ENCODE peak calls at places on chromosomes 7 and 10, in four cellular contexts. One of them, this sample, is unnamed.

GRCh38 chr7:151351027-151351426 is 9.4 kb downstream of the NUB1 start:
- DNase-seq in OCI-LY7: peak; percentile 69
- DNase-seq in heart right ventricle: no peak
- DNase-seq in psoas muscle: no peak
- DNase-seq in this sample: no peak

GRCh38 chr7:5421626-5422323 is 1.9 kb downstream of the TNRC18 start:
- DNase-seq in OCI-LY7: no peak
- DNase-seq in heart right ventricle: peak; percentile 69
- DNase-seq in psoas muscle: peak; percentile 67
- DNase-seq in this sample: peak; percentile 78

GRCh38 chr7:114819629-114820362 is 102.1 kb upstream of the MDFIC start:
- DNase-seq in OCI-LY7: no peak
- DNase-seq in heart right ventricle: no peak
- DNase-seq in psoas muscle: no peak
- DNase-seq in this sample: no peak

GRCh38 chr10:77845455-77845850 is 81.1 kb downstream of the DLG5 start:
- DNase-seq in OCI-LY7: no peak
- DNase-seq in heart right ventricle: no peak
- DNase-seq in psoas muscle: no peak
- DNase-seq in this sample: no peak

GRCh38 chr7:113320419-113320818 is 202.1 kb upstream of the SMIM30 start:
- DNase-seq in OCI-LY7: peak; percentile 7
- DNase-seq in heart right ventricle: no peak
- DNase-seq in psoas muscle: no peak
- DNase-seq in this sample: no peak

GRCh38 chr7:6615853-6616555 is 594 bp downstream of the ZNF853 start:
- DNase-seq in OCI-LY7: no peak
- DNase-seq in heart right ventricle: no peak
- DNase-seq in psoas muscle: peak; percentile 64
- DNase-seq in this sample: no peak

GRCh38 chr7:36161996-36162395 is 8.9 kb downstream of the EEPD1 start:
- DNase-seq in OCI-LY7: no peak
- DNase-seq in heart right ventricle: no peak
- DNase-seq in psoas muscle: no peak
- DNase-seq in this sample: no peak

GRCh38 chr7:2099036-2099957 is 133.4 kb downstream of the MAD1L1 start:
- DNase-seq in OCI-LY7: peak; percentile 58
- DNase-seq in heart right ventricle: no peak
- DNase-seq in psoas muscle: no peak
- DNase-seq in this sample: peak; percentile 44

GRCh38 chr7:44213206-44213871 is 12.6 kb downstream of the YKT6 start:
- DNase-seq in OCI-LY7: no peak
- DNase-seq in heart right ventricle: no peak
- DNase-seq in psoas muscle: peak; percentile 41
- DNase-seq in this sample: no peak

GRCh38 chr7:9835204-9835603 is 1138.5 kb upstream of the PHF14 start:
- DNase-seq in OCI-LY7: no peak
- DNase-seq in heart right ventricle: no peak
- DNase-seq in psoas muscle: no peak
- DNase-seq in this sample: no peak

GRCh38 chr7:11294965-11295364 is 321.3 kb downstream of the PHF14 start:
- DNase-seq in OCI-LY7: no peak
- DNase-seq in heart right ventricle: no peak
- DNase-seq in psoas muscle: no peak
- DNase-seq in this sample: no peak

GRCh38 chr10:72058989-72059842 is 29.1 kb downstream of the SPOCK2 start:
- DNase-seq in OCI-LY7: no peak
- DNase-seq in heart right ventricle: no peak
- DNase-seq in psoas muscle: peak; percentile 45
- DNase-seq in this sample: no peak

GRCh38 chr10:113052076-113052830 is 102.2 kb downstream of the TCF7L2 start:
- DNase-seq in OCI-LY7: no peak
- DNase-seq in heart right ventricle: no peak
- DNase-seq in psoas muscle: no peak
- DNase-seq in this sample: no peak
- H3K4me1 ChIP-seq in OCI-LY7: no peaks in the 10 kb centered on the region
- H3K4me1 ChIP-seq in heart right ventricle: peaks cover 7% of the 10 kb centered on the region
- H3K4me1 ChIP-seq in psoas muscle: peaks cover 14% of the 10 kb centered on the region
- H3K4me1 ChIP-seq in this sample: peaks cover 19% of the 10 kb centered on the region

GRCh38 chr10:19493917-19494316 is 322.3 kb upstream of the PLXDC2 start:
- DNase-seq in OCI-LY7: no peak
- DNase-seq in heart right ventricle: no peak
- DNase-seq in psoas muscle: no peak
- DNase-seq in this sample: no peak

GRCh38 chr10:19488592-19489280 is 327.5 kb upstream of the PLXDC2 start:
- DNase-seq in OCI-LY7: no peak
- DNase-seq in heart right ventricle: peak; percentile 4
- DNase-seq in psoas muscle: peak; percentile 70
- DNase-seq in this sample: peak; percentile 72
- TF ChIP-seq CTCF in OCI-LY7: no peak
- TF ChIP-seq CTCF in heart right ventricle: no peak
- TF ChIP-seq CTCF in psoas muscle: no peak
- TF ChIP-seq CTCF in this sample: peak; percentile 15

GRCh38 chr10:44976352-44977198 is 2.0 kb downstream of the DEPP1 start:
- DNase-seq in OCI-LY7: no peak
- DNase-seq in heart right ventricle: no peak
- DNase-seq in psoas muscle: peak; percentile 49
- DNase-seq in this sample: no peak

GRCh38 chr10:44975487-44976331 is 2.9 kb downstream of the DEPP1 start:
- DNase-seq in OCI-LY7: no peak
- DNase-seq in heart right ventricle: no peak
- DNase-seq in psoas muscle: peak; percentile 66
- DNase-seq in this sample: peak; percentile 56

GRCh38 chr10:44978213-44978569 is 418 bp downstream of the DEPP1 start:
- DNase-seq in OCI-LY7: no peak
- DNase-seq in heart right ventricle: no peak
- DNase-seq in psoas muscle: no peak
- DNase-seq in this sample: no peak

GRCh38 chr10:44978570-44979280 is at the start of gene DEPP1:
- DNase-seq in OCI-LY7: no peak
- DNase-seq in heart right ventricle: peak; percentile 94
- DNase-seq in psoas muscle: peak; percentile 96
- DNase-seq in this sample: peak; percentile 97

GRCh38 chr10:44977287-44978212 is 1.1 kb downstream of the DEPP1 start:
- DNase-seq in OCI-LY7: no peak
- DNase-seq in heart right ventricle: no peak
- DNase-seq in psoas muscle: peak; percentile 76
- DNase-seq in this sample: peak; percentile 46
- H3K4me3 ChIP-seq in OCI-LY7: no peak overlapping the region
- H3K4me3 ChIP-seq in heart right ventricle: peak overlapping the region; percentile 74
- H3K4me3 ChIP-seq in psoas muscle: peak overlapping the region; percentile 90
- H3K4me3 ChIP-seq in this sample: peak overlapping the region; percentile 77

GRCh38 chr7:73738612-73739386 is at the start of gene ABHD11:
- DNase-seq in OCI-LY7: peak; percentile 93
- DNase-seq in heart right ventricle: peak; percentile 97
- DNase-seq in psoas muscle: peak; percentile 99
- DNase-seq in this sample: peak; percentile 99
- H3K4me1 ChIP-seq in OCI-LY7: peaks cover 49% of the 10 kb centered on the region
- H3K4me1 ChIP-seq in heart right ventricle: peaks cover 16% of the 10 kb centered on the region
- H3K4me1 ChIP-seq in psoas muscle: no peaks in the 10 kb centered on the region
- H3K4me1 ChIP-seq in this sample: peaks cover 10% of the 10 kb centered on the region

GRCh38 chr10:74826142-74827044 is at the start of gene KAT6B:
- DNase-seq in OCI-LY7: peak; percentile 100
- DNase-seq in heart right ventricle: peak; percentile 100
- DNase-seq in psoas muscle: peak; percentile 100
- DNase-seq in this sample: peak; percentile 100
- TF ChIP-seq CTCF in OCI-LY7: peak; percentile 53
- TF ChIP-seq CTCF in heart right ventricle: peak; percentile 10
- TF ChIP-seq CTCF in psoas muscle: peak; percentile 17
- TF ChIP-seq CTCF in this sample: peak; percentile 7

GRCh38 chr10:101716891-101717659 is 22.1 kb upstream of the FBXW4 start:
- DNase-seq in OCI-LY7: no peak
- DNase-seq in heart right ventricle: no peak
- DNase-seq in psoas muscle: no peak
- DNase-seq in this sample: no peak

GRCh38 chr10:101710064-101710695 is 15.2 kb upstream of the FBXW4 start:
- DNase-seq in OCI-LY7: no peak
- DNase-seq in heart right ventricle: no peak
- DNase-seq in psoas muscle: no peak
- DNase-seq in this sample: no peak

GRCh38 chr10:101710793-101711192 is 15.8 kb upstream of the FBXW4 start:
- DNase-seq in OCI-LY7: no peak
- DNase-seq in heart right ventricle: no peak
- DNase-seq in psoas muscle: no peak
- DNase-seq in this sample: no peak

GRCh38 chr10:101709359-101710063 is 14.5 kb upstream of the FBXW4 start:
- DNase-seq in OCI-LY7: no peak
- DNase-seq in heart right ventricle: no peak
- DNase-seq in psoas muscle: no peak
- DNase-seq in this sample: no peak

GRCh38 chr10:101712997-101713396 is 18.0 kb upstream of the FBXW4 start:
- DNase-seq in OCI-LY7: no peak
- DNase-seq in heart right ventricle: no peak
- DNase-seq in psoas muscle: no peak
- DNase-seq in this sample: no peak
- H3K4me3 ChIP-seq in OCI-LY7: no peak overlapping the region
- H3K4me3 ChIP-seq in heart right ventricle: no peak overlapping the region
- H3K4me3 ChIP-seq in psoas muscle: no peak overlapping the region
- H3K4me3 ChIP-seq in this sample: no peak overlapping the region

DNA sequence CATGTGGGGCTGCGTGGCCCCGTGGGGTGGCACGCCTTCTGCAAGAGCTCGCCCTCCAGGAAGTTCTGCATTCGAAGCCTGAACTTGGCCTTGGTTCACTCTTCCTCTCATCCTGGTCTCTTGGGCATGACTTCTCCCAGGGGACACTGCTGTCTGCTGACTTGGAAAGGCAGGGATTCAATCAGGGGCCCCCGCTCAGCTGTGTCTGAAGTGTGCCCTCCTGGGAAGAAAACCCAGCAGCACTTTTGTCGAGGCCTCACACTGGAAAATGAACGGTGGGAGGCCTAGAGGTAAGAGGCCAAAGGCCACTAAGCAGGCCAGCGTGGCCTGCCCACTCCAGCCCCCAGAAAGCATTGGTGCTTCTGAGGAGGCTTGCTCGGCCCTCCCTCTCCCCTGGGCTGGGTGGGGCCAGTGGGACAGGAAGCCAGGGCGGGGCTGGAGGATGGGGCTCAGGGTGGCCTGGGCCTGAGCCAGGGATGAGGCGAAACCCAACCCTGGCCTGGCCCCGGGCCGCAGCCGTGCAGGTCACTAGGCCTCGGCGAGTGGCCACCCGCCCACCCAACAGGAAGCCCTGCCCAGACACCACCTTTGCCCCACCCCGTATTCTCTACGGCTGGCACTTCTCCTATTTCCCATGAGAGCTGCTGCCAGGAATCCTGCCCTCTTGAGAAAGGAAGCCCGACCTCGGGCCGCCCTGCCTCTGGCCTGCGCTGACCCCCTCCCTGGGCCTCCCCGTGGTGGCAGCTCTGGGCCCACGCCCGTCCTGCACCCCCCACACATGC is 81.1 kb downstream of the ZMIZ1 start:
- DNase-seq in OCI-LY7: peak; percentile 48
- DNase-seq in heart right ventricle: peak; percentile 86
- DNase-seq in psoas muscle: peak; percentile 96
- DNase-seq in this sample: peak; percentile 62
- H3K4me1 ChIP-seq in OCI-LY7: peaks cover 33% of the 10 kb centered on the region
- H3K4me1 ChIP-seq in heart right ventricle: peaks cover 100% of the 10 kb centered on the region
- H3K4me1 ChIP-seq in psoas muscle: peaks cover 94% of the 10 kb centered on the region
- H3K4me1 ChIP-seq in this sample: peaks cover 49% of the 10 kb centered on the region

GRCh38 chr10:69408318-69409175 is 8.2 kb downstream of the TACR2 start:
- DNase-seq in OCI-LY7: peak; percentile 92
- DNase-seq in heart right ventricle: peak; percentile 96
- DNase-seq in psoas muscle: peak; percentile 98
- DNase-seq in this sample: peak; percentile 95
- TF ChIP-seq CTCF in OCI-LY7: peak; percentile 36
- TF ChIP-seq CTCF in heart right ventricle: peak; percentile 89
- TF ChIP-seq CTCF in psoas muscle: peak; percentile 84
- TF ChIP-seq CTCF in this sample: peak; percentile 87

This sample was measured in testis.